ENCODE peak calls at places on chromosomes 12 and 14, in ten cellular contexts. C is HuH-7; F is left colon; V is activated naive CD4-positive, alpha-beta T cell; A is non-pigmented ciliary epithelial cell; L is small intestine; N is GM12892; G is naive thymus-derived CD8-positive, alpha-beta T cell; Z is stimulated activated CD4-positive, alpha-beta T cell treated with anti-CD3 and anti-CD28 coated beads, Interleukin-4, amount 100 ng/mL, for 4 hours; T is foreskin fibroblast. Y is an unnamed sample.
A peak's percentile ranks its signal among the peaks of the same experiment; 100 is the strongest.

GRCh38 chr14:32201816-32202467 is at the start of gene RNU6-7:
- DNase-seq in N (no peak), L (no peak), C (peak; percentile 59), T (no peak), F (no peak), G (no peak), V (peak; percentile 37), A (no peak), Z (peak; percentile 19), Y (no peak)

GRCh38 chr12:2064078-2064507 is 11.3 kb downstream of the CACNA1C start:
- DNase-seq in T (no peak), V (no peak), A (no peak), C (no peak), F (no peak), G (no peak), L (peak; percentile 24), Z (no peak), N (peak; percentile 36), Y (no peak)

GRCh38 chr12:108400900-108401480 is 61.9 kb upstream of the CMKLR1 start:
- DNase-seq in A (no peak), T (no peak), Z (no peak), V (no peak), G (no peak), C (no peak), L (no peak), N (no peak), F (no peak), Y (no peak)

GRCh38 chr14:99595524-99595923 is 8.5 kb downstream of the CCDC85C start:
- DNase-seq in C (no peak), F (no peak), G (no peak), L (peak; percentile 24), N (no peak), V (no peak), A (no peak), T (no peak), Z (no peak), Y (no peak)

GRCh38 chr12:91654087-91654486 is 471.5 kb upstream of the DCN start:
- DNase-seq in Z (no peak), F (no peak), L (no peak), C (no peak), V (no peak), G (no peak), N (no peak), A (no peak), T (no peak), Y (no peak)

GRCh38 chr14:74265312-74265965 is 26.2 kb downstream of the VSX2 start:
- DNase-seq in L (no peak), V (no peak), T (no peak), Z (no peak), N (no peak), A (no peak), G (no peak), C (no peak), F (no peak), Y (no peak)

GRCh38 chr12:131242741-131243496 is 289.2 kb downstream of the ADGRD1 start:
- DNase-seq in L (peak; percentile 25), Z (no peak), F (no peak), G (no peak), C (no peak), T (no peak), N (no peak), A (no peak), V (no peak), Y (no peak)

GRCh38 chr12:22860926-22861325 is 236.0 kb downstream of the ETNK1 start:
- DNase-seq in A (no peak), V (no peak), G (no peak), F (no peak), C (no peak), N (no peak), T (no peak), Z (no peak), L (no peak), Y (no peak)

GRCh38 chr12:111129149-111129548 is 208.8 kb upstream of the MYL2 start:
- DNase-seq in T (no peak), A (no peak), Z (no peak), L (no peak), V (no peak), C (no peak), F (no peak), N (no peak), G (no peak), Y (no peak)

GRCh38 chr14:53791116-53791515 is 165.5 kb downstream of the BMP4 start:
- DNase-seq in G (no peak), C (no peak), T (no peak), A (no peak), F (no peak), Z (no peak), N (no peak), L (no peak), V (no peak), Y (no peak)

GRCh38 chr14:100523131-100523530 is 64.1 kb downstream of the BEGAIN start:
- DNase-seq in V (no peak), F (no peak), N (no peak), A (no peak), G (no peak), Z (no peak), L (no peak), C (no peak), T (no peak), Y (no peak)

GRCh38 chr12:119179335-119180021 is 747 bp downstream of the HSPB8 start:
- DNase-seq in Z (no peak), V (no peak), A (no peak), G (no peak), T (no peak), L (no peak), N (no peak), F (no peak), C (peak; percentile 45), Y (no peak)